ENCODE peak calls at places on chromosomes 4 and X, in seven cellular contexts. G is cardiac muscle cell, D is endothelial cell, T is psoas muscle, Q is mucosa of descending colon, N is esophagus muscularis mucosa, F is HFFc6. I is an unnamed sample.

GRCh38 chr4:3269105-3269927 is 20.4 kb downstream of the MSANTD1 start:
- DNase-seq in Q (no peak), T (no peak), D (no peak), F (no peak), G (no peak), N (no peak), I (no peak)

GRCh38 chr4:173529505-173530325 is at the start of gene HAND2:
- DNase-seq in G (peak), Q (peak), D (peak), T (no peak), N (no peak), F (peak), I (no peak)

GRCh38 chr4:147927377-147928137 is 195.7 kb downstream of the ARHGAP10 start:
- DNase-seq in F (peak), Q (no peak), N (no peak), G (no peak), T (no peak), D (no peak), I (peak)

GRCh38 chrX:20118065-20118824 is 1.5 kb upstream of the MAP7D2 start:
- DNase-seq in Q (peak), G (no peak), D (no peak), T (no peak), F (no peak), N (no peak), I (no peak)

GRCh38 chr4:76305971-76306881 is at the start of gene STBD1:
- DNase-seq in Q (peak), F (peak), D (peak), G (peak), T (peak), N (no peak), I (peak)

GRCh38 chr4:183618681-183619080 is 40.3 kb downstream of the RWDD4 start:
- DNase-seq in F (no peak), G (no peak), D (no peak), Q (no peak), T (peak), N (no peak), I (no peak)

GRCh38 chrX:71053217-71053621 is 14.9 kb downstream of the SNX12 start:
- DNase-seq in F (no peak), N (no peak), Q (peak), G (peak), D (peak), T (no peak), I (peak)

GRCh38 chr4:54661686-54662085 is 3.9 kb downstream of the KIT start:
- DNase-seq in D (no peak), T (no peak), F (peak), Q (no peak), N (no peak), G (peak), I (peak)

GRCh38 chrX:27598312-27598711 is 8.2 kb downstream of the DCAF8L2 start:
- DNase-seq in G (peak), D (peak), N (no peak), Q (peak), F (no peak), T (no peak), I (no peak)

GRCh38 chr4:5383191-5383980 is 325.0 kb downstream of the EVC2 start:
- DNase-seq in G (no peak), F (no peak), Q (no peak), N (no peak), D (no peak), T (no peak), I (no peak)

GRCh38 chr4:181525641-181526040 is 717.6 kb upstream of the TENM3 start:
- DNase-seq in F (no peak), D (no peak), T (no peak), Q (no peak), N (no peak), G (no peak), I (no peak)

GRCh38 chrX:53383376-53384087 is 38.9 kb downstream of the SMC1A start:
- DNase-seq in D (no peak), Q (no peak), N (no peak), F (no peak), G (no peak), T (no peak), I (no peak)

GRCh38 chr4:3747582-3747906 is 18.6 kb upstream of the ADRA2C start:
- DNase-seq in Q (no peak), T (no peak), G (peak), F (no peak), N (no peak), D (peak), I (no peak)

GRCh38 chrX:39499996-39500395 is 597.8 kb downstream of the BCOR start:
- DNase-seq in T (no peak), D (no peak), G (peak), Q (no peak), F (no peak), N (no peak), I (no peak)

GRCh38 chrX:69262036-69262905 is 97.0 kb upstream of the PJA1 start:
- DNase-seq in Q (no peak), G (peak), T (no peak), N (no peak), D (no peak), F (no peak), I (no peak)

GRCh38 chr4:16582036-16582435 is 316.4 kb downstream of the LDB2 start:
- DNase-seq in T (no peak), N (no peak), F (no peak), D (no peak), G (no peak), Q (no peak), I (no peak)

GRCh38 chr4:37453004-37453360 is 208.4 kb downstream of the NWD2 start:
- DNase-seq in N (no peak), G (peak), D (peak), T (no peak), F (peak), Q (peak), I (peak)

GRCh38 chrX:27953161-27953560 is 28.1 kb downstream of the DCAF8L1 start:
- DNase-seq in G (no peak), N (no peak), F (no peak), Q (no peak), T (no peak), D (no peak), I (no peak)

GRCh38 chr4:17327587-17327986 is 184.3 kb downstream of the QDPR start:
- DNase-seq in D (no peak), Q (no peak), G (peak), F (no peak), N (no peak), T (no peak), I (no peak)

GRCh38 chr4:8324640-8325239 is 55.2 kb downstream of the HTRA3 start:
- DNase-seq in N (no peak), Q (no peak), T (no peak), F (peak), G (no peak), D (no peak), I (no peak)

GRCh38 chrX:96692454-96692853 is 7.8 kb downstream of the DIAPH2 start:
- DNase-seq in F (no peak), D (no peak), T (no peak), Q (no peak), N (no peak), G (peak), I (no peak)

GRCh38 chrX:97401586-97402101 is 517.9 kb downstream of the RPA4 start:
- DNase-seq in F (peak), T (no peak), Q (no peak), G (no peak), N (no peak), D (no peak), I (no peak)

GRCh38 chr4:175253184-175253902 is 335.2 kb downstream of the ADAM29 start:
- DNase-seq in G (no peak), N (no peak), D (no peak), F (no peak), Q (no peak), T (no peak), I (no peak)
- TF ChIP-seq CTCF in G (no peak), N (no peak), D (no peak), F (peak), Q (no peak), T (no peak), I (peak)

GRCh38 chr4:7150083-7150635 is 42.2 kb upstream of the SORCS2 start:
- DNase-seq in N (no peak), Q (no peak), T (no peak), D (no peak), F (no peak), G (no peak), I (peak)

GRCh38 chr4:7154351-7154981 is 37.9 kb upstream of the SORCS2 start:
- DNase-seq in D (no peak), N (no peak), T (no peak), F (no peak), Q (no peak), G (no peak), I (no peak)

GRCh38 chr4:7153711-7154110 is 38.6 kb upstream of the SORCS2 start:
- DNase-seq in F (no peak), D (no peak), T (no peak), N (no peak), G (no peak), Q (no peak), I (no peak)

GRCh38 chr4:7148337-7148736 is 44.0 kb upstream of the SORCS2 start:
- DNase-seq in G (no peak), Q (no peak), D (no peak), N (no peak), T (no peak), F (no peak), I (no peak)

DNA sequence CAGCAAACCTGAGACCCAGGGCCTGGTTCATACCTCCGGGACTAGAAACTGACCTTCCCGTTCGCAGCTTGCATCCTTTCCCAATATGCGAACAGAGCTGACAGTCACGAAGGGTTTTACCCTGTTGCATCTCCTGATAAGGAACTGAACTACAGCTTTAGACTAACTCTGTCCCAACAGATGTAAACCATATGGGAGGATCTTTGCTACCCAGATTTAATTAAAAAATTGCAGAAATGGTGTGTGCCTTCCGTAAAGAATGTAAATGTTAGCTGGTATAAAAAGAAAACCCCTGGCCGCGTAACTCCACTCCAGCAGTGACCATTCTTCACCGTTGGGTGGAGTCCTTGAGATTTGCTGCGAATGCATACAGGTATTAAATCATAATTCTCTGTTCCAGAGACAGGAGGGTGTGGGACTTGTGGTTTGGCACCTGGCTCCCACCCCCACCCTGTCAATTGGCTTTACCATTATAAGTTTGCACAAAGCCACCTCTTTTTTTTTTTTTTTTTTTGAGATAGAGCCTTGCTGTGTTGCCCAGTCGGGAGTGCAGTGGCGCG is 40.6 kb upstream of the SORCS2 start:
- DNase-seq in D (no peak), F (no peak), T (no peak), Q (peak), G (no peak), N (no peak), I (no peak)
- TF ChIP-seq CTCF in D (no peak), F (peak), T (no peak), Q (peak), G (peak), N (no peak), I (no peak)

DNA sequence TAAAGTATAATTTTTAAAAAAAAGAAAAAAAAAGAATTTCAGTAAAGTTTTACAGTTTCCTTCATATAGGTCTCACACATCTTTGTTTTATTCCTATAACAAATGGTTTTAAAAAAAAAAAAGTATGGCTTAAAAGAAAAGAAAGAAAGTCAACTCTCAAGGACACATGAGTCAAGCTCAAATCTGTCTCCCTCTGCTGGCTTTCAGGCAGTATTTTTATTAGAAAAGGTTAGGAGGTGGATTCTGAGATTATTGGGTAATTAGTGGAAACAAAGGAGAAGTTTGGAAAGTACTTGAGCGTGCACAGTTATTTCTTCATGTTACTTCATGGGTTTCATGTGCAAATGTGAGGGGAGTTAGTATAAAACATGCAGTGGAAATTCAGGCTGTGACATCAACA is 36.6 kb upstream of the BTC start:
- DNase-seq in F (no peak), Q (no peak), N (no peak), G (peak), D (no peak), T (no peak), I (no peak)
- TF ChIP-seq CTCF in F (peak), Q (no peak), N (no peak), G (peak), D (peak), T (no peak), I (no peak)

GRCh38 chr4:186666252-186666651 is 57.4 kb downstream of the FAT1 start:
- DNase-seq in N (no peak), Q (no peak), D (no peak), G (no peak), F (no peak), T (no peak), I (no peak)

GRCh38 chr4:186669735-186670134 is 53.9 kb downstream of the FAT1 start:
- DNase-seq in T (no peak), G (no peak), D (no peak), F (no peak), Q (no peak), N (no peak), I (no peak)

GRCh38 chr4:186666750-186667149 is 56.9 kb downstream of the FAT1 start:
- DNase-seq in Q (no peak), D (no peak), F (no peak), T (no peak), G (no peak), N (no peak), I (no peak)

DNA sequence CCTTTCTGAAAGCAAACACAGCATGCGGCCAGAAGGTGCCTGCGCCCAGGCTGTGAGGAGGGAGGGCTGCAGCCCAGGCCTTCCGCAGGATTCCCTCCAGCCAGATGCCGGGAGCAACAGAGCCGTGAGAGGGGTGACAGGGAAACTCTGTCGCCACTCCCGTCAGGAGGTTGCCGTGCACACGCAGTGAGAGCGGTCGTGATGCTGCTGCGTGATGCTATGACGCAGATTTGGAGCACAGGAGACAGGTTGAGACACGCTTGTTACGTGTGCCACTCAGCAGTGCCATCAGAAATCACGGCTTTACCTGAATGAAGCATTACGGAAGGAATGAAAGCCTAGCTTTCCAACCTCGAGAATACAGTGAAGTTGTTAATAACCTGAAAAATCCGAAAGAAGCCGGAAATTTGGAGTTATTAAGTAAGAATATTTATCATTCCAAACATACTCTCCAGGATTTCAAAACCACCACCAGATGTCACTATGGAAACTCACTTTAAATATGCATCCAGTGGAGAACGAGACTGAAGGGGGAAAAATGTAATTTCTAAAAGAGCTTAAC is 54.4 kb downstream of the FAT1 start:
- DNase-seq in T (no peak), D (no peak), N (no peak), F (peak), G (peak), Q (no peak), I (peak)
- TF ChIP-seq CTCF in T (peak), D (peak), N (peak), F (peak), G (peak), Q (no peak), I (peak)

GRCh38 chrX:12894074-12894691 is 12.2 kb upstream of the TLR8 start:
- DNase-seq in D (peak), Q (peak), F (no peak), G (peak), T (peak), N (no peak), I (peak)
- TF ChIP-seq CTCF in D (peak), Q (no peak), F (peak), G (peak), T (peak), N (peak), I (peak)

GRCh38 chrX:134969726-134970125 is 21.1 kb upstream of the SMIM10 start:
- DNase-seq in T (no peak), Q (no peak), D (no peak), F (no peak), N (no peak), G (no peak), I (no peak)
- TF ChIP-seq CTCF in T (no peak), Q (no peak), D (no peak), F (no peak), N (no peak), G (no peak), I (no peak)

GRCh38 chrX:125132274-125132673 is 187.4 kb upstream of the TEX13C start:
- DNase-seq in Q (no peak), D (no peak), G (no peak), F (no peak), T (no peak), N (no peak), I (no peak)
- TF ChIP-seq CTCF in Q (no peak), D (peak), G (no peak), F (peak), T (no peak), N (peak), I (no peak)

GRCh38 chr4:162650166-162650565 is 486.4 kb upstream of the FSTL5 start:
- DNase-seq in N (no peak), F (no peak), G (no peak), T (no peak), Q (no peak), D (no peak), I (no peak)

GRCh38 chr4:162644346-162644745 is 480.5 kb upstream of the FSTL5 start:
- DNase-seq in N (no peak), T (no peak), D (no peak), G (no peak), F (no peak), Q (no peak), I (peak)

GRCh38 chr4:162640152-162640551 is 476.4 kb upstream of the FSTL5 start:
- DNase-seq in F (no peak), T (no peak), G (no peak), Q (no peak), N (no peak), D (no peak), I (no peak)

GRCh38 chr4:162645381-162645780 is 481.6 kb upstream of the FSTL5 start:
- DNase-seq in F (no peak), N (no peak), G (peak), T (no peak), D (no peak), Q (no peak), I (no peak)
- TF ChIP-seq CTCF in F (no peak), N (no peak), G (peak), T (peak), D (no peak), Q (no peak), I (no peak)